ENCODE peak calls at places on chromosomes 3 and 15, in six cellular contexts. F is B cell, Y is astrocyte of the cerebellum, M is body of pancreas, P is thoracic aorta, X is suprapubic skin. I is an unnamed sample.

GRCh38 chr3:61181874-61182273 is 69.4 kb downstream of the FHIT start:
- DNase-seq in Y (peak), X (no peak), F (no peak), P (no peak), M (no peak), I (no peak)

GRCh38 chr3:41632705-41633104 is 329.2 kb downstream of the ULK4 start:
- DNase-seq in F (no peak), P (no peak), M (no peak), Y (no peak), X (no peak), I (no peak)

GRCh38 chr3:142022381-142022780 is 127.0 kb downstream of the TFDP2 start:
- DNase-seq in M (no peak), P (no peak), F (no peak), Y (no peak), X (no peak), I (no peak)

GRCh38 chr3:12266038-12266437 is 22.8 kb upstream of the PPARG start:
- DNase-seq in Y (no peak), P (no peak), F (no peak), X (no peak), M (no peak), I (no peak)

GRCh38 chr3:117692416-117692995 is 982.9 kb downstream of the TUSC7 start:
- DNase-seq in F (no peak), M (no peak), X (no peak), P (no peak), Y (no peak), I (no peak)

GRCh38 chr3:23238156-23238555 is 35.0 kb downstream of the UBE2E2 start:
- DNase-seq in Y (no peak), P (no peak), F (no peak), X (no peak), M (no peak), I (no peak)

GRCh38 chr15:65632780-65633384 is 11.1 kb downstream of the SLC24A1 start:
- DNase-seq in X (no peak), M (no peak), Y (no peak), P (no peak), F (no peak), I (no peak)

GRCh38 chr3:124762612-124763011 is 32.4 kb downstream of the UMPS start:
- DNase-seq in F (no peak), M (no peak), P (no peak), X (no peak), Y (no peak), I (no peak)

GRCh38 chr15:41567870-41568269 is 8.9 kb downstream of the TYRO3 start:
- DNase-seq in F (no peak), X (no peak), P (no peak), M (no peak), Y (no peak), I (no peak)

DNA sequence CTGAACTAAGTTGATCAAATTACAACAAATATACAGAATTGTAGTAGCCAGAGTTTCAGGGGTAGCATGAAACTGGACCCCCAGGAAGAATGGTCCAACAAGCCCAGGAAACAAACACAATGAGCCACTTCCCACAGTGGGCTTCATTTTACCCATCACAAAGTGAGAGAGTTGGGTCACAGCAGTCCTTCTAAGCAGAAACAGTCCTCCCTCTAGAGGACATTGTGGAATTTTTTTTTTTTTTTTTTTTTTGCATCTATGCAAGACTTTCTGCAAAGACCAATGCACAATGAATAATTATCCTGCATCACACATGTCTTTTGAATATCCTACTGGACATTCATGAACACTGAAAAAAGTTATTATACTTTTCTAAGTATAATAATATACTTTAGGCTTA is 73.8 kb upstream of the ATP13A5 start:
- DNase-seq in F (no peak), P (no peak), M (no peak), Y (no peak), X (no peak), I (no peak)
- TF ChIP-seq CTCF in F (no peak), P (no peak), M (no peak), Y (peak), X (no peak), I (peak)

DNA sequence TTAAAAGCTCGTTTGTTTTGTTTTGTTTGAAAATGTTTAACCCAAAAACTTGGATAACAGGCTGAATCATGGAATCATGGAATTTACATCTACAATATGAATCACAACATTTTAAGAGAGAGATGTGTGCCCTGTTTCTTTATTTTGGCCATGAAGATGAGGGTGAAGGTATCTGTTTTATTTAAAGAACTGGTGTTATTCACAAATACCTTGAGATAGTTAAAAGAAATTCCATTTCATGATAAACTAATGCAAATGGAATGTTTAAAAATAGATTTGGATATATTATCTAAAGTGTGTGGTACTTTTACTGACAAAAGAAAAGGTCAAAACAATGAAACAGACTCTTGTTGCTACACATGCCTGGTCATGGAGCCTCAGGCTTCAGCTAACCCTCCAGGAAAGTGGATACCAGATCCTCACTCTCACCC is 486.0 kb upstream of the CFAP20DC start:
- DNase-seq in Y (no peak), M (no peak), X (no peak), F (no peak), P (no peak), I (no peak)
- TF ChIP-seq CTCF in Y (no peak), M (no peak), X (no peak), F (no peak), P (no peak), I (no peak)

DNA sequence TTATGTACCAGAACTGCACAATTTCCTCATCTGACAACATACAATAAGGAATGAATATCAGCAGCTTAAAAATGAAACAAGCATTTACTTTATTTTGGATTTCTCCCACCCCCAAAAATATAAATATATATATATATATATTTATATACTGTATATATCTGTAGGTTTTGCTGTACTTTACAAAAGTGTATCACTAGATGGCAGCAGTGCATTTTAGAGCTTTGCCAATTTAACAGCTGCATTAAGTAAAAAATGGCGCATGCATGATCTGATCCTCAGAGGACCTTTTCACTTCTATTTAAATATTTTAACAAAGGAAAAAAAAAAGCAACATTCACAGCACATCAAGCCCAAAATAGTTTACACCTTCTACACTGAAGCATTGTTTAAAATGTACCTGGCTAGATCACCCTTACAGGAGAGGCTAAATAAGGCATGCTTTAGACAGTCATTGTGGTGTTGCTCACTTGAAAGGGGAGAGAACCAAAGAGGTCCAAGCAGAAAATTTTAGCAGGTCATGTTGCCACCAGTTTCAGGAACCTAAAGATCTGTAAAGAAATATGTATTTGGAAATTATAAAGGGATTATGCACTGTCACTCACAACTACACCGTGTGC is 72.6 kb downstream of the NPTN start:
- DNase-seq in M (no peak), X (no peak), Y (peak), F (no peak), P (no peak), I (no peak)
- TF ChIP-seq CTCF in M (peak), X (peak), Y (peak), F (peak), P (peak), I (peak)

GRCh38 chr15:80182611-80183210 is 29.9 kb downstream of the FAH start:
- DNase-seq in F (no peak), X (no peak), M (no peak), Y (peak), P (no peak), I (no peak)

GRCh38 chr15:80185152-80185551 is 32.4 kb downstream of the FAH start:
- DNase-seq in M (no peak), Y (no peak), P (no peak), F (no peak), X (no peak), I (no peak)

GRCh38 chr15:80186066-80186465 is 33.3 kb downstream of the FAH start:
- DNase-seq in X (no peak), F (no peak), M (no peak), P (no peak), Y (no peak), I (no peak)

GRCh38 chr15:80183291-80183690 is 30.5 kb downstream of the FAH start:
- DNase-seq in X (no peak), M (no peak), F (no peak), Y (no peak), P (no peak), I (no peak)

GRCh38 chr15:80183886-80184285 is 31.1 kb downstream of the FAH start:
- DNase-seq in Y (no peak), M (no peak), F (no peak), X (no peak), P (no peak), I (no peak)
- TF ChIP-seq CTCF in Y (peak), M (no peak), F (no peak), X (no peak), P (no peak), I (peak)

DNA sequence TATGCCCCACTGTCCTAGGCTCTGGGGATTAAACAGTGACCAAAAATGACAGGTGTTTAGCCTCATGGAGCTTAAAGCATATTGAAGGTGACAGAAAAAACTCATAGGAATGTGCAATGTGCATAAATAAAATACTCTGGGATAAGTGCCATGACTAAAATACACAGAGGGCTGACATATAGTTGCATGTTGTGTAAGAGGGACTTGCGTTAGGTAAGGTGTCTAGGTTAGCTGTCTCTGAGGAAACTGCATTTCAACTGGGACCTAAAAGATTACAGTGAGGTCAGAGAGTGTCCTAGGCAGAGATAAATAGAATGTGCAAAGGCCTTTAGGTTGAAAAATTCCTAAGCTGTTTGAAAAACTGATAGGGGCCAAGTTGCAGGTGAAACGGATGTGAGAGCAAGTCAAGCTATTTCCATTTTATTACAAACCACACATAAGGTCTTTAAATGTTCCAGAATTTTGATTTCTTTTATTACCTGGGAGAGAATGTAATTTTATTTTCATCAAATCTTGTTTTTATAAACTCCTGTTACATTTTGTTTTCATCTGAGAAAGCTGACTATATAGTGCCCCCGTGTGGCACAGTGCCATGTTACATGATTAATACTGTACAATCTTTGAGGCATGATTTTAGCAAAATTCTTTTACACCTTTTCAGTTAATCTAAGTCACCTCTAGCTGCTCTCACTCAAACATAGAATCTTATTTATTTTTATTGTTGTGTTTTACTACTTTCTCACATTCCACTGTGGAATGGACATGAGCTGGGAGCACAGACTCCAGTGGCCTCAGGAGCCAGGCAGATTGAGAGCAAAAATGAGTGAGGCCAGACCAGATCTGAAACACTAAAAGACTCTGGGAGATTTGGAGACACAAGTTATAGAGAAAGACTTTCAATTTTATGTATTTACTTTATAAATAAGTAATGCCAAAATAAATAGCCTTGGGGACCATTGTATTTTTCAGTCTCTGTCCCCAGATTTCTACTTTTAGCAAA is 259.6 kb upstream of the ZNF717 start:
- DNase-seq in F (no peak), P (no peak), M (peak), Y (peak), X (no peak), I (no peak)
- TF ChIP-seq CTCF in F (peak), P (no peak), M (peak), Y (peak), X (no peak), I (peak)

DNA sequence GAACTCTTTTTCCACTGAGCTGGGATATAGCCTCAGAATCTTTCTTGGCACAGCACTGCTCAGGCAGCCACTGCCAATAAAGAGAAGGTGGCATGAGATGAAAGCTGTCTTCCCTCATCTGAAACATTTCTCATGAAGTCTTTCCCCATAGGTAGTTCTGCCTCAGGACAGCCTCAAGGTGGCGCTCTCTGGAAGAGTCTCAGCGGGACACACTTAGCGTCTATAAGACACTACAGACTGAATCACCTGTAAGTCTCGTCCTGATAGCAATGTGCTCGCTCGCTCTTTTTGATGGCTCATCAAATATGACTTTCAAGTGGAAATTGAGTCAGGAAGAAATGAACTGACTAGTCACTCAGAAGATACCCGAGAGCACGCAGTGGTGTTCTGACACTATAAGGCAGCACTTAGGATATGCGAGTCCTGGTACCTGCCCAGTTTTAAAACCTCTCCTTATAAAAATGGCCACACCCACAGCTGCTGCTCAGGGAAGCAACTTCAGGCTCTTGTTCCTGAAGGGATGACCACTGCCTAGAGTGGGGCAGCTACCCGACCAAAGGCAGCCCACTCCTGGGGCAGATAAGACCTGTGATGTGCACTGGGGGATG is 269.5 kb downstream of the SUCLG2 start:
- DNase-seq in P (no peak), Y (peak), F (no peak), X (no peak), M (peak), I (no peak)
- TF ChIP-seq CTCF in P (peak), Y (peak), F (peak), X (peak), M (peak), I (peak)

I was measured in chondrocyte.